ENCODE peak calls at places on chromosomes 12 and 14, in seven cellular contexts. One of them, this sample, is unnamed.

GRCh38 chr14:91288876-91289275 is 44.4 kb upstream of the GPR68 start:
- DNase-seq in H1: no peak
- DNase-seq in WTC11: no peak
- DNase-seq in HepG2: no peak
- DNase-seq in K562: no peak
- DNase-seq in HCT116: no peak
- DNase-seq in GM12878: no peak
- DNase-seq in this sample: no peak

GRCh38 chr14:70567791-70568190 is 32.7 kb downstream of the MED6 start:
- DNase-seq in HCT116: peak; percentile 28
- DNase-seq in HepG2: peak; percentile 64
- DNase-seq in H1: peak; percentile 7
- DNase-seq in K562: peak; percentile 6
- DNase-seq in WTC11: peak; percentile 65
- DNase-seq in GM12878: no peak
- DNase-seq in this sample: peak; percentile 33

GRCh38 chr12:1912580-1913376 is 5.7 kb downstream of the CACNA2D4 start:
- DNase-seq in H1: no peak
- DNase-seq in HCT116: no peak
- DNase-seq in HepG2: no peak
- DNase-seq in K562: no peak
- DNase-seq in GM12878: no peak
- DNase-seq in WTC11: no peak
- DNase-seq in this sample: peak; percentile 2

GRCh38 chr12:121764808-121765207 is 28.7 kb downstream of the RHOF start:
- DNase-seq in H1: no peak
- DNase-seq in HCT116: no peak
- DNase-seq in WTC11: no peak
- DNase-seq in K562: no peak
- DNase-seq in GM12878: no peak
- DNase-seq in HepG2: no peak
- DNase-seq in this sample: no peak

GRCh38 chr12:15815730-15816129 is 26.5 kb upstream of the EPS8 start:
- DNase-seq in H1: no peak
- DNase-seq in HepG2: no peak
- DNase-seq in K562: no peak
- DNase-seq in WTC11: no peak
- DNase-seq in HCT116: no peak
- DNase-seq in GM12878: no peak
- DNase-seq in this sample: no peak

GRCh38 chr14:102986810-102987579 is 64.5 kb downstream of the AMN start:
- DNase-seq in WTC11: no peak
- DNase-seq in HepG2: peak; percentile 6
- DNase-seq in H1: no peak
- DNase-seq in GM12878: no peak
- DNase-seq in K562: no peak
- DNase-seq in HCT116: no peak
- DNase-seq in this sample: no peak

GRCh38 chr12:80556566-80556965 is 112.5 kb downstream of the PTPRQ start:
- DNase-seq in GM12878: no peak
- DNase-seq in HepG2: no peak
- DNase-seq in K562: no peak
- DNase-seq in H1: no peak
- DNase-seq in WTC11: no peak
- DNase-seq in HCT116: no peak
- DNase-seq in this sample: no peak

GRCh38 chr12:114403690-114404450 is 2.1 kb downstream of the TBX5 start:
- DNase-seq in H1: no peak
- DNase-seq in HCT116: no peak
- DNase-seq in WTC11: peak; percentile 68
- DNase-seq in HepG2: no peak
- DNase-seq in K562: no peak
- DNase-seq in GM12878: no peak
- DNase-seq in this sample: no peak

GRCh38 chr12:94875525-94875924 is 128.0 kb downstream of the NDUFA12 start:
- DNase-seq in HCT116: peak; percentile 65
- DNase-seq in WTC11: peak; percentile 21
- DNase-seq in HepG2: peak; percentile 21
- DNase-seq in K562: peak; percentile 21
- DNase-seq in GM12878: peak; percentile 86
- DNase-seq in H1: no peak
- DNase-seq in this sample: peak; percentile 40

GRCh38 chr14:104798300-104799238 is 2.3 kb upstream of the ZBTB42 start:
- DNase-seq in K562: no peak
- DNase-seq in HCT116: no peak
- DNase-seq in HepG2: no peak
- DNase-seq in WTC11: no peak
- DNase-seq in H1: no peak
- DNase-seq in GM12878: no peak
- DNase-seq in this sample: no peak

GRCh38 chr12:84435682-84436081 is 476.9 kb downstream of the SLC6A15 start:
- DNase-seq in H1: no peak
- DNase-seq in K562: no peak
- DNase-seq in GM12878: no peak
- DNase-seq in HepG2: no peak
- DNase-seq in WTC11: no peak
- DNase-seq in HCT116: no peak
- DNase-seq in this sample: no peak

GRCh38 chr14:68667313-68667791 is 125.5 kb downstream of the ZFP36L1 start:
- DNase-seq in K562: no peak
- DNase-seq in HepG2: no peak
- DNase-seq in HCT116: no peak
- DNase-seq in H1: no peak
- DNase-seq in GM12878: no peak
- DNase-seq in WTC11: no peak
- DNase-seq in this sample: no peak

GRCh38 chr14:106493962-106494823 is 967.8 kb downstream of the TMEM121 start:
- DNase-seq in WTC11: no peak
- DNase-seq in H1: no peak
- DNase-seq in GM12878: no peak
- DNase-seq in HCT116: no peak
- DNase-seq in HepG2: no peak
- DNase-seq in K562: no peak
- DNase-seq in this sample: no peak

GRCh38 chr14:92651106-92651792 is 97.2 kb downstream of the LGMN start:
- DNase-seq in GM12878: peak; percentile 76
- DNase-seq in K562: no peak
- DNase-seq in HepG2: no peak
- DNase-seq in H1: no peak
- DNase-seq in WTC11: no peak
- DNase-seq in HCT116: no peak
- DNase-seq in this sample: no peak

GRCh38 chr14:80523518-80524117 is 312.3 kb upstream of the DIO2 start:
- DNase-seq in GM12878: no peak
- DNase-seq in WTC11: no peak
- DNase-seq in HepG2: no peak
- DNase-seq in H1: no peak
- DNase-seq in K562: no peak
- DNase-seq in HCT116: no peak
- DNase-seq in this sample: no peak

GRCh38 chr14:24365600-24366374 is 2.2 kb upstream of the NFATC4 start:
- DNase-seq in WTC11: peak; percentile 90
- DNase-seq in GM12878: peak; percentile 38
- DNase-seq in HCT116: peak; percentile 85
- DNase-seq in K562: no peak
- DNase-seq in HepG2: peak; percentile 93
- DNase-seq in H1: peak; percentile 86
- DNase-seq in this sample: peak; percentile 81

GRCh38 chr14:99791476-99792283 is 1.5 kb upstream of the EML1 start:
- DNase-seq in HCT116: no peak
- DNase-seq in WTC11: no peak
- DNase-seq in H1: no peak
- DNase-seq in GM12878: no peak
- DNase-seq in HepG2: no peak
- DNase-seq in K562: no peak
- DNase-seq in this sample: no peak

GRCh38 chr14:99795046-99795445 is 1.8 kb downstream of the EML1 start:
- DNase-seq in WTC11: no peak
- DNase-seq in H1: no peak
- DNase-seq in K562: no peak
- DNase-seq in GM12878: no peak
- DNase-seq in HCT116: no peak
- DNase-seq in HepG2: no peak
- DNase-seq in this sample: no peak

GRCh38 chr14:99792551-99793212 is 531 bp upstream of the EML1 start:
- DNase-seq in K562: no peak
- DNase-seq in GM12878: no peak
- DNase-seq in HepG2: no peak
- DNase-seq in H1: no peak
- DNase-seq in HCT116: no peak
- DNase-seq in WTC11: peak; percentile 37
- DNase-seq in this sample: no peak

GRCh38 chr14:99793213-99794155 is at the start of gene EML1:
- DNase-seq in K562: peak; percentile 73
- DNase-seq in HCT116: peak; percentile 23
- DNase-seq in HepG2: peak; percentile 41
- DNase-seq in H1: peak; percentile 41
- DNase-seq in GM12878: no peak
- DNase-seq in WTC11: peak; percentile 83
- DNase-seq in this sample: peak; percentile 96

DNA sequence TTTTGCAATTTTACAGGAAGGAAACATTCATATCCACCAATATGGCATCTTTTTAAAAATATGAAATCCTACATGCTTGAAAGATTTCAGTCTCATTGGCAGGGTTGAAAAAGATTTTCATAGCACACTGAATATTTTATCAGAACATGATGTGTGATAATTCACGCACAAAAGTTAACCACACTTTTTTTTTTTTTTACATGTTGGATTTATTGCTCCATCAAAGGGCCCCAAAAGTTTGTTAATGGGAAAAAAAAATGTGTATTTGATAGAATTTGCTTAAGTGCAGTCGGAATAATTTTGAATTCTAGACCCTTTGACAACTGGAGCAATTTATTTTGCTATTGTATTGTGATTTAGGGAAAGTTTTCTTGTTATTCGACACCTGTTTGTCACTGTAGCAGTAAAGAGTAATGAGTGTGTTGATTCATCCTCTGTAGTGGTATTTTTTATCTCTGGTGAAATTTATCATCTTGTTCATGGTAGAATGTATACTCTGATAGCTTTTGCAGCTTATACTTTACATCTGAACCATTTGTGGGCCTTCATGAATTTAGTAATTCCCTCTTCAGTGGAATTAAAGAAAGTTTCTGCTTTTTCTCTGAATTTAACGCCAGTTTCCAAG is 1.1 kb downstream of the EML1 start:
- DNase-seq in HepG2: no peak
- DNase-seq in GM12878: no peak
- DNase-seq in WTC11: no peak
- DNase-seq in K562: no peak
- DNase-seq in HCT116: no peak
- DNase-seq in H1: no peak
- DNase-seq in this sample: no peak
- TF ChIP-seq SP1 in HepG2: no peak
- TF ChIP-seq SP1 in GM12878: no peak
- TF ChIP-seq SP1 in WTC11: no peak
- TF ChIP-seq SP1 in K562: no peak
- TF ChIP-seq SP1 in HCT116: no peak
- TF ChIP-seq SP1 in H1: no peak
- TF ChIP-seq SP1 in this sample: no peak

DNA sequence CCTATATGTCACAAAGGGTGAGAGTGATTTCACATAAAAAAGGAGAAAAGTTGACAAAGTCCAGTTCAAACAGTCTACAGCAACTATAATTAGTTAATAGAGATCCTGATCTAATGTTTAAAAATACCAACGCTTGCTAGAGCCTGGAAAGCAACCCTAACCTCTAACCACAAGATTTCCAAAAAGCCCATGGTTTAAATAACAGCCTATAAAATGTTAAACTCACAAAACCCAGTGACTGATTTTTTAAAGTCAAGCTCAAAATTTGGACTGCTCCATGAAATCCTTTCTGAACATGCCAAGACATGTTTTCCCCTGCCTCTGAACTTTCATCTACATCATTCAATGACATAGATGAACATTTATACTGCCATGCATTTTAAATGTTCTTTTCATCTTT is 81.6 kb downstream of the PLEKHG7 start:
- DNase-seq in K562: no peak
- DNase-seq in HCT116: no peak
- DNase-seq in WTC11: no peak
- DNase-seq in HepG2: no peak
- DNase-seq in H1: no peak
- DNase-seq in GM12878: no peak
- DNase-seq in this sample: no peak
- TF ChIP-seq SP1 in K562: no peak
- TF ChIP-seq SP1 in HCT116: no peak
- TF ChIP-seq SP1 in WTC11: no peak
- TF ChIP-seq SP1 in HepG2: no peak
- TF ChIP-seq SP1 in H1: no peak
- TF ChIP-seq SP1 in GM12878: no peak
- TF ChIP-seq SP1 in this sample: no peak

DNA sequence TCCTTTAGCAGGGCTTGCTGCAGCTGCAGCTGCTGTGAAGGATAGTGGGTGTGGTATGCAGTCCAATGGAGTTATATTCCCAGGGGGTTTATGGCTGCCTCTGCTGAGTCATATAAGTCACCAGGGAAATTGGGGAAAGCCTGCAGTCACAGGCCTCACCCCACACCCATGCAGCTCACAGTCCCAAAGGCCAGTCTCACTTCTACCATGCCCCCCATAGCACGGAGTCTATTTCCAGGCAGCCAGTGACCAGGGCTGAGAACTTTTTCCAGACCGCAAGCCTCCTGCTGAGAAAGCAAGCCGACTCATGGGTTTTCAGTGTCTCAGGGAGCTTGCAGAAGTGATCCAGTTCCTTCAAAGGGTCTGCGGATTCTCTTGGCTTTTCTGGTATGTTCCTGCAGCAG is 322.4 kb upstream of the CLEC14A start:
- DNase-seq in H1: no peak
- DNase-seq in WTC11: peak; percentile 10
- DNase-seq in HepG2: no peak
- DNase-seq in HCT116: no peak
- DNase-seq in K562: no peak
- DNase-seq in GM12878: no peak
- DNase-seq in this sample: no peak
- TF ChIP-seq SP1 in H1: no peak
- TF ChIP-seq SP1 in WTC11: no peak
- TF ChIP-seq SP1 in HepG2: no peak
- TF ChIP-seq SP1 in HCT116: no peak
- TF ChIP-seq SP1 in K562: no peak
- TF ChIP-seq SP1 in GM12878: no peak
- TF ChIP-seq SP1 in this sample: no peak

GRCh38 chr12:61996717-61997116 is 263.5 kb upstream of the USP15 start:
- DNase-seq in K562: no peak
- DNase-seq in HCT116: no peak
- DNase-seq in HepG2: no peak
- DNase-seq in GM12878: no peak
- DNase-seq in WTC11: no peak
- DNase-seq in H1: no peak
- DNase-seq in this sample: no peak

GRCh38 chr12:61993734-61994345 is 266.4 kb upstream of the USP15 start:
- DNase-seq in H1: no peak
- DNase-seq in K562: peak; percentile 18
- DNase-seq in HepG2: peak; percentile 14
- DNase-seq in GM12878: no peak
- DNase-seq in HCT116: peak; percentile 48
- DNase-seq in WTC11: no peak
- DNase-seq in this sample: peak; percentile 25

DNA sequence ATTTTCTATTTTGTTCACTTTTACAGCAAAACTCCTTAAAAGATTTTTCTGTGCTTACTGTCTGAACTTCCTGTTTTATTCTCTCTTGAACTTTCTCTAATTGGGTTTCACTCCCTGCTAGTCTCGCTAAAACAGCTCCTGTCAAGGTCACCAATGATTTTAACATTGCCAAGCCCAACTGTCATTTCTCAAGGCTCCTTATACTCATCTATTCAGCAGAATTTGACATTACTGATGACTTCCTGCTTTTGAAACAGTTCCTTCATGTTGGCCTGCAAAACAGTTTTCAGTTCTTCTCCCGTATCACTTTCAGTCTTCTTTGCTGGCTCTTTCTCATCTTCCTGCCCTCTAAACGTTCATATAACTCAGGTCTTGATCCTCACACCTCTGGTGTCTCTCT is 268.5 kb upstream of the USP15 start:
- DNase-seq in HepG2: no peak
- DNase-seq in HCT116: no peak
- DNase-seq in GM12878: no peak
- DNase-seq in H1: no peak
- DNase-seq in K562: no peak
- DNase-seq in WTC11: no peak
- DNase-seq in this sample: no peak
- TF ChIP-seq SP1 in HepG2: no peak
- TF ChIP-seq SP1 in HCT116: no peak
- TF ChIP-seq SP1 in GM12878: no peak
- TF ChIP-seq SP1 in H1: no peak
- TF ChIP-seq SP1 in K562: no peak
- TF ChIP-seq SP1 in WTC11: no peak
- TF ChIP-seq SP1 in this sample: no peak